ENCODE peak calls at places on chromosomes 4 and X, in ten cellular contexts. Q is cardiac muscle cell, U is IMR-90, D is mucosa of descending colon, K is sigmoid colon, E is GM20000, M is AG09319, B is RWPE1, W is colonic mucosa, Z is breast epithelium. V is an unnamed sample.

GRCh38 chr4:212438-213174 is 88.3 kb downstream of the ZNF718 start:
- DNase-seq in W (peak), D (peak), Z (peak), U (peak), E (no peak), M (peak), K (peak), Q (peak), B (peak), V (no peak)

GRCh38 chr4:56768772-56769171 is 52.7 kb downstream of the SPINK2 start:
- DNase-seq in E (peak), Q (no peak), Z (no peak), W (peak), B (no peak), D (no peak), M (no peak), U (no peak), K (no peak), V (no peak)

GRCh38 chr4:3358660-3359059 is 65.8 kb downstream of the RGS12 start:
- DNase-seq in Q (no peak), K (no peak), E (no peak), W (no peak), D (no peak), Z (no peak), U (no peak), B (no peak), M (no peak), V (no peak)

GRCh38 chr4:168129046-168129772 is 36.9 kb downstream of the ANXA10 start:
- DNase-seq in B (no peak), K (no peak), Q (no peak), W (no peak), U (no peak), D (no peak), E (no peak), Z (no peak), M (no peak), V (no peak)

GRCh38 chr4:101238706-101239105 is 108.6 kb downstream of the PPP3CA start:
- DNase-seq in B (peak), U (peak), E (no peak), Z (no peak), Q (peak), D (no peak), K (no peak), W (no peak), M (no peak), V (no peak)

GRCh38 chrX:12866451-12867377 is at the start of gene TLR7:
- DNase-seq in U (no peak), M (no peak), Q (no peak), D (no peak), B (no peak), W (no peak), E (no peak), K (no peak), Z (no peak), V (no peak)

GRCh38 chr4:136750898-136751297 is 781.4 kb downstream of the PCDH18 start:
- DNase-seq in B (no peak), Z (no peak), Q (no peak), K (no peak), E (no peak), U (peak), D (no peak), M (no peak), W (no peak), V (no peak)

GRCh38 chr4:161581262-161581661 is 582.5 kb downstream of the FSTL5 start:
- DNase-seq in B (no peak), E (no peak), Q (peak), U (no peak), K (no peak), M (no peak), W (no peak), D (no peak), Z (no peak), V (no peak)

GRCh38 chrX:23385242-23385641 is 50.6 kb downstream of the PTCHD1 start:
- DNase-seq in B (no peak), M (no peak), U (no peak), E (no peak), D (no peak), W (no peak), K (no peak), Q (no peak), Z (no peak), V (no peak)

GRCh38 chr4:127501103-127501502 is 131.7 kb upstream of the INTU start:
- DNase-seq in Z (no peak), M (no peak), K (no peak), E (no peak), Q (peak), W (no peak), U (peak), B (no peak), D (no peak), V (no peak)

GRCh38 chr4:74114234-74114633 is 15.2 kb upstream of the CXCL2 start:
- DNase-seq in M (peak), E (no peak), B (peak), U (peak), K (no peak), W (no peak), D (no peak), Q (peak), Z (no peak), V (no peak)

GRCh38 chr4:71732706-71733105 is 51.2 kb downstream of the GC start:
- DNase-seq in K (no peak), Q (peak), U (peak), M (peak), B (peak), D (no peak), E (peak), Z (no peak), W (no peak), V (no peak)

GRCh38 chrX:86002076-86002896 is 45.1 kb downstream of the CHM start:
- DNase-seq in D (peak), W (peak), E (no peak), K (no peak), M (no peak), Z (no peak), Q (no peak), U (peak), B (peak), V (no peak)

GRCh38 chr4:52926575-52926974 is 64.5 kb downstream of the RASL11B start:
- DNase-seq in Q (no peak), W (no peak), B (no peak), D (no peak), U (no peak), Z (no peak), E (no peak), K (no peak), M (no peak), V (no peak)

GRCh38 chrX:115642895-115643530 is 82.0 kb downstream of the PLS3 start:
- DNase-seq in M (peak), D (no peak), W (peak), K (peak), E (peak), B (peak), U (peak), Q (peak), Z (no peak), V (peak)

GRCh38 chr4:80226091-80226490 is 28.8 kb downstream of the PRDM8 start:
- DNase-seq in M (no peak), E (no peak), Z (no peak), U (no peak), D (no peak), Q (peak), K (no peak), W (no peak), B (no peak), V (no peak)

DNA sequence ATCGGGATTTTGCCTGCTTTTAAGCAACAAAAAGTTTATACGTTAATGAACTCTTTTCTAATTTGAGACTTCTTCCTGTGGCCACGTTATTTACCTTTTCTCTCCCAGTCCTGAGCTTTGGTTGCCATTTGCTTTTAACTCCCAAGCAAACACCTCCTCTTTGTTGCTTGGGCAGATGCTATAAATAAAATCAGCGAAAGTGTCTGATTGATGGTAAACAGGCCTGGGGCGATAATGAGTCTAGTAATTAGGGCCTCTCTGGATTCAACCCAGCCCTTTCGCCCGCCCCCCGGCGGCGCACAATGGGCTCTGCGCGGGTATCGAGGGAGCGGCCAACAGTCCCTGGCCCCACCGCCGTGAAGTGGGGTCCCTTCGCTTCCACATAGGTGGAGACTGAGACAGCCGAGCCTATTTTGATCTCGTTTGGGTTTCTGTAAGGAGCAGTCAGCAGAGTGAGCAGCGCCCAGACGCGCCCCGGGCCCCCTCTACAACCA is 791 bp downstream of the CLGN start:
- DNase-seq in W (no peak), Q (peak), E (peak), U (no peak), Z (no peak), D (no peak), K (no peak), M (no peak), B (no peak), V (no peak)
- TF ChIP-seq CTCF in W (no peak), Q (no peak), E (no peak), U (no peak), Z (no peak), D (no peak), K (no peak), M (peak), B (no peak), V (no peak)

DNA sequence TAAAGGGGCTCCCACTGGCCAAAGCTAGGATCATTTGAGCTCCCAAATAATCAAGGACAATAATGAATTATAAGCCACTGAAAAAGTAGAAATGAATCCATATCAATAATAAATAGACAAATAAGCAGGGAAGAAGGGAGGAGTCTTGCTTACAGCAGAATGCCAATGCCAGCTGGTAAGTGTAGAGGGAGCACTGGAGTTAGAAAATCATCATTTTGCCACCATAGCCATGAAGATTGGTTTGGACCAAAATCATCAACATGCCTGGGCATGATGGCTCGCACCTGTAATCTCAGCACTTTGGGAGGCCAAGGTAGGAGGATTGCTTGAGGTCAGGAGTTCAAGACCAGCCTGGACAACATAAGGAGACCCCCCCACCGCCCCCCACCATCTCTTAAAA is 20.4 kb upstream of the SH3KBP1 start:
- DNase-seq in W (no peak), Z (no peak), U (no peak), M (no peak), D (no peak), B (no peak), E (no peak), K (no peak), Q (no peak), V (no peak)
- TF ChIP-seq CTCF in W (no peak), Z (no peak), U (no peak), M (no peak), D (no peak), B (no peak), E (no peak), K (no peak), Q (peak), V (no peak)

GRCh38 chrX:108001218-108001814 is 19.1 kb upstream of the TEX13B start:
- DNase-seq in Z (no peak), B (no peak), K (no peak), E (peak), D (no peak), M (no peak), Q (peak), W (no peak), U (peak), V (no peak)
- TF ChIP-seq CTCF in Z (no peak), B (no peak), K (no peak), E (peak), D (peak), M (peak), Q (peak), W (peak), U (peak), V (peak)

DNA sequence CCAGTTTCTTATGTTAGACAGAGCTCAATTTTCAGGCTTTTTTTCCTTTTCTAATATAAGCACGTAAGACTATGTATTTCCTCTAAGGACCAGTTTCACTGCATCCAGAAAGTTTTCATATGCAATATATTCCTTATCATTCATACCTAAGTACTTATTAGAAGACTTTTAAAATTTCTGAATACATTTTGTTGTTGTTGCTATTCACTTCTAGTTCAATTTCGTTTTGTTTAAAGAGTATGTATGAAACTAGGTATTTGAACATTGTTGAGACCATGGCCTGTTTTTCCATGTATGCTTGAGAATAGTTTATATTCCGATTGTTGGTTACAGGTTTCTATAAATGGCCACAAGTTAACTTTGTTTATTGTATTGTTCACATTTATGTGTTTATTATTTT is 18.0 kb upstream of the CT45A1 start:
- DNase-seq in Z (no peak), M (no peak), D (no peak), K (no peak), Q (no peak), W (no peak), B (no peak), E (no peak), U (no peak), V (no peak)
- TF ChIP-seq CTCF in Z (no peak), M (no peak), D (no peak), K (no peak), Q (no peak), W (no peak), B (no peak), E (no peak), U (no peak), V (no peak)

DNA sequence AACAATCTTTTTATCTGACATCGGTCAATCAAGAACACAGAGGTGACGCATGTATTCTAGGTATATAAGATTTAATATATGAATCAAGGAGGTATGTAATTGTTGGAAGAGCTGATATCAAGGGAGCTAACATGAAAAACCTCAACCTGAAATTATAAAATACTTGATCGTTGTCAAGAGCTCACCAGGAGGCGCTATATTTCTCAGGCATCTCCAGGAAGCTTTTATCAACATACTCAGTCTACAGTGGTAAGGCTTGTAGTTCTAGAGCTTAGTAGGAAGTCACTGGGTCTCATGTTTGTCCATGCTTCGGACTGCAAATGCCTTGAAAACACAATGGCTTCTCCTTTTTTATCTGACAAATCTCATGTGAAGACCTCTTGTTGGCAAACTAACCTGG is 156.1 kb downstream of the GRXCR1 start:
- DNase-seq in M (no peak), E (no peak), D (no peak), W (no peak), B (no peak), U (no peak), K (no peak), Q (no peak), Z (no peak), V (no peak)
- TF ChIP-seq CTCF in M (no peak), E (no peak), D (no peak), W (no peak), B (no peak), U (peak), K (no peak), Q (no peak), Z (no peak), V (no peak)

GRCh38 chr4:169493164-169493524 is 119.2 kb downstream of the NEK1 start:
- DNase-seq in U (no peak), Z (no peak), D (no peak), K (no peak), W (no peak), E (no peak), M (no peak), B (no peak), Q (no peak), V (no peak)
- TF ChIP-seq CTCF in U (no peak), Z (no peak), D (no peak), K (no peak), W (no peak), E (no peak), M (no peak), B (no peak), Q (no peak), V (no peak)

DNA sequence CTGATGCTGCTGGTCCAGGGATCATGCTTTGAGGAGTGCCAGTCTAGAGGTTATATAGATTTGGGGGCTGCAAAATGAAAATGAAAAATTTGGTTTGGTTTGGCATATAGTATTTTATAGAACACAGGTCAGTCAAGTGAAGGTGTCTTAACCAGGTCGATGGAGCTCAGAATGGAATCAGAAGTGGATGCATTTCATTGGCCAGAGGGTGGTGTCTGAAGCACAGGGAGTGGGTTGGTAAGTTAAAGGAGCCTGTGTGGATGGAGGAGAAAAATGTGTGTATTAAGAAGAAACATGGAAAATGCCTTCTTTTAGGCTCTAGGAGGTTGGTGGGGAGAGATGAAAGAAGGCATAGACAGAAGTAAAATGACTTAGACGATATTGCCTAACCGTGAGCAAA is 8.6 kb downstream of the GALNT7 start:
- DNase-seq in E (no peak), K (no peak), W (no peak), Q (no peak), B (no peak), M (no peak), U (no peak), Z (no peak), D (no peak), V (no peak)
- TF ChIP-seq CTCF in E (no peak), K (no peak), W (no peak), Q (no peak), B (no peak), M (no peak), U (no peak), Z (no peak), D (no peak), V (no peak)

DNA sequence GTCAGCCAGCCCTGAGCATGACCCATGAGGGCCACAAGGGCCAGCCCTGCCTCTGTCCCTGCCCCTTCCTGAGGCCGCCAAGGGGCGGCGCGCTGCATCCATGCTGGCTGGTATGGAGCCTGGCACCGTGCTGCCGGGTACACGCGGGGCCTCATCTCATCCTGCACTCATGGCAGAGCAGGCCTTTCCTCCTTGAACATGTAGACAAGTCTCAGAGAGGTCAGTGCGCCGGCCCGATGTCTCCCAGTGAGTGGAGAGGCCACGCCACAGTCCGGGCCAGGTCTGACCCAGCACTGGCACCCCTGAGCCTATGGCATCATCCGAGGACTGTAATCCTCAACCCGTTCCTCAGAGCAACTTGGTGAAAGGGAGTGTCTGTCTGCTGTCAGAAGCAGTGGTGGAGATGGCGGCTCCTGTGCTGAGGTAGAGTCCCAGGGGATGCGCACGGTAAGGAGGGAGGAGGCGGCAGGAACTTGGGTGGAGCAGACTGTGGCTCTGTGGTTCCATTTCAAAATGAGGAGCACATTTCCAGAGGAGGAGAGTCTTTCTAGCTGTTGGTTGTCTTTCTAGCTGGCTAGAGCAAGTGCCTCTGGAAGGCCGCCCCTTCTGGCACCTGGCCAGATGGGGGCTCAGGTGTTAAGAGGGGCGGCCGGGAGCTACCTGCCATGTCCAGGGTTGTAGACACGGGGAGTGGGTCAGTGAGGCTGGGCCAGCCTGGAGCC is 32.8 kb downstream of the TRMT44 start:
- DNase-seq in D (peak), U (no peak), Z (no peak), E (no peak), K (no peak), B (no peak), W (no peak), Q (no peak), M (peak), V (no peak)
- TF ChIP-seq CTCF in D (no peak), U (peak), Z (no peak), E (no peak), K (no peak), B (no peak), W (no peak), Q (peak), M (peak), V (no peak)

DNA sequence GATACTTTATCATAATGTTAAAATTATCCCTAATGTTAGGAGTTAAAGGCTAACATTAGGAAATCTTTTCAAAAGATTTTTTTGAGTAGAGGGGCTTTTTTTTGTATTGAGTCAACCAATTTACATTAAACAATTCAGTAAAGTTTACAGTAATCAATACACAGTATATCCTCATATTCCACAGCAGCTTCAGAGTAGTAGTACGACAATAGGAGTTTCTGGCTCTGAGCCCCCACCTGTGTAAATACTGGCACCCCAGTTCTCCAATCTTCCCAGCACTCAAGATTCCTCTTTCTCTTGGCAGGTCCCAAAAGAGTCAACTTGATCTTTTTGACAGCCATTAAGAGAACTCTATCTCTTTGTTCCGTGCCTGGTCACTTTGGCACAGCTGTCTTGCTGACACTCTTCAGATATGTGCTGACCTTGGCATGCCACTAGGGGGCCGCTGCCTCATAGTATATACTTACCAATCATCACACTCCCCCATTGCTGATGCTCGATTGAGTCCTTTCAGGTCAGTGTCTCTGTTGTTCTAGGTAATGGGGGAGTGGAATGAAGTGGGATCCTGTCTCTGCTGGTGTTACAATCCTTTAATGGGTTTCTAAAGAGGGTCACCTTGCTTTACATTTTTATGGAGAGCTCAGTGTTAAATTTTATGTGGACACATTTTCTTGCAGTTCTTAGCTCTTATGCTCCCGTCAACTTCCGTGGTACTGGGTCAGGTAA is 19.5 kb upstream of the CCNI start:
- DNase-seq in Q (peak), B (peak), M (no peak), W (peak), D (peak), K (peak), E (peak), U (peak), Z (peak), V (peak)
- TF ChIP-seq CTCF in Q (peak), B (peak), M (peak), W (peak), D (peak), K (peak), E (peak), U (peak), Z (peak), V (peak)